ENCODE peak calls at places on chromosomes 11 and 22, in eight cellular contexts. L is body of pancreas, A is thyroid gland, N is HCT116, E is ovary, B is transverse colon, D is heart left ventricle, I is gastrocnemius medialis. U is an unnamed sample.
A peak's percentile ranks its signal among the peaks of the same experiment; 100 is the strongest.

GRCh38 chr11:1442163-1442562 is 44.4 kb downstream of the MOB2 start:
- DNase-seq in L (no peak), A (no peak), N (no peak), E (no peak), B (no peak), D (no peak), I (no peak), U (no peak)

GRCh38 chr11:12792590-12792989 is 118.4 kb downstream of the TEAD1 start:
- DNase-seq in L (no peak), A (no peak), N (no peak), E (no peak), B (no peak), D (no peak), I (peak; percentile 54), U (no peak)

GRCh38 chr22:18101536-18101935 is 9.1 kb upstream of the TUBA8 start:
- DNase-seq in L (no peak), A (peak; percentile 44), N (no peak), E (no peak), B (no peak), D (no peak), I (peak; percentile 59), U (no peak)

GRCh38 chr11:31160504-31161422 is 208.8 kb downstream of the DCDC1 start:
- DNase-seq in L (no peak), A (no peak), N (peak; percentile 18), E (no peak), B (no peak), D (no peak), I (no peak), U (no peak)

GRCh38 chr22:49233507-49234100 is 594.1 kb downstream of the BRD1 start:
- DNase-seq in L (no peak), A (no peak), N (no peak), E (no peak), B (no peak), D (no peak), I (no peak), U (no peak)

GRCh38 chr11:120248551-120249278 is 8.8 kb downstream of the POU2F3 start:
- DNase-seq in L (no peak), A (no peak), N (peak; percentile 56), E (no peak), B (no peak), D (no peak), I (no peak), U (no peak)

GRCh38 chr22:29081499-29082236 is 8.8 kb downstream of the KREMEN1 start:
- DNase-seq in L (no peak), A (peak; percentile 19), N (no peak), E (no peak), B (no peak), D (no peak), I (no peak), U (no peak)

GRCh38 chr11:123313261-123313660 is 116.8 kb upstream of the GRAMD1B start:
- DNase-seq in L (no peak), A (no peak), N (no peak), E (no peak), B (no peak), D (no peak), I (no peak), U (no peak)

GRCh38 chr11:130599073-130599654 is 150.7 kb downstream of the ADAMTS15 start:
- DNase-seq in L (no peak), A (peak; percentile 86), N (no peak), E (no peak), B (peak; percentile 32), D (no peak), I (peak; percentile 64), U (no peak)

GRCh38 chr22:49247194-49247924 is 580.3 kb downstream of the BRD1 start:
- DNase-seq in L (no peak), A (no peak), N (no peak), E (no peak), B (no peak), D (no peak), I (no peak), U (no peak)

GRCh38 chr11:30392221-30392784 is 69.4 kb downstream of the ARL14EP start:
- DNase-seq in L (no peak), A (peak; percentile 69), N (no peak), E (no peak), B (no peak), D (peak; percentile 23), I (no peak), U (no peak)

GRCh38 chr11:130180491-130180890 is 20.9 kb downstream of the ST14 start:
- DNase-seq in L (no peak), A (peak; percentile 41), N (no peak), E (no peak), B (no peak), D (no peak), I (no peak), U (no peak)

GRCh38 chr11:117690484-117691205 is 106.4 kb downstream of the DSCAML1 start:
- DNase-seq in L (no peak), A (no peak), N (no peak), E (no peak), B (no peak), D (no peak), I (no peak), U (no peak)

GRCh38 chr22:29167032-29167911 is 38.4 kb upstream of the EMID1 start:
- DNase-seq in L (no peak), A (no peak), N (no peak), E (no peak), B (no peak), D (no peak), I (no peak), U (no peak)

GRCh38 chr22:41382610-41383009 is 868 bp downstream of the TEF start:
- DNase-seq in L (no peak), A (no peak), N (no peak), E (no peak), B (no peak), D (peak; percentile 32), I (no peak), U (no peak)

GRCh38 chr22:47080100-47080499 is 317.6 kb downstream of the TBC1D22A start:
- DNase-seq in L (no peak), A (no peak), N (no peak), E (no peak), B (no peak), D (no peak), I (no peak), U (no peak)

GRCh38 chr22:47082505-47082904 is 320.1 kb downstream of the TBC1D22A start:
- DNase-seq in L (no peak), A (no peak), N (no peak), E (no peak), B (no peak), D (no peak), I (no peak), U (no peak)

GRCh38 chr22:47086596-47087248 is 324.3 kb downstream of the TBC1D22A start:
- DNase-seq in L (no peak), A (no peak), N (no peak), E (no peak), B (no peak), D (no peak), I (no peak), U (no peak)

GRCh38 chr22:47084226-47084625 is 321.8 kb downstream of the TBC1D22A start:
- DNase-seq in L (no peak), A (peak; percentile 18), N (no peak), E (no peak), B (no peak), D (no peak), I (no peak), U (no peak)

GRCh38 chr22:47083379-47083986 is 321.0 kb downstream of the TBC1D22A start:
- DNase-seq in L (no peak), A (no peak), N (no peak), E (no peak), B (no peak), D (no peak), I (no peak), U (no peak)
- H3K27me3 ChIP-seq in L (no peaks in the 10 kb centered on the region), A (no peaks in the 10 kb centered on the region), N (no peaks in the 10 kb centered on the region), E (no peaks in the 10 kb centered on the region), B (no peaks in the 10 kb centered on the region), D (no peaks in the 10 kb centered on the region), I (no peaks in the 10 kb centered on the region), U (no peaks in the 10 kb centered on the region)

DNA sequence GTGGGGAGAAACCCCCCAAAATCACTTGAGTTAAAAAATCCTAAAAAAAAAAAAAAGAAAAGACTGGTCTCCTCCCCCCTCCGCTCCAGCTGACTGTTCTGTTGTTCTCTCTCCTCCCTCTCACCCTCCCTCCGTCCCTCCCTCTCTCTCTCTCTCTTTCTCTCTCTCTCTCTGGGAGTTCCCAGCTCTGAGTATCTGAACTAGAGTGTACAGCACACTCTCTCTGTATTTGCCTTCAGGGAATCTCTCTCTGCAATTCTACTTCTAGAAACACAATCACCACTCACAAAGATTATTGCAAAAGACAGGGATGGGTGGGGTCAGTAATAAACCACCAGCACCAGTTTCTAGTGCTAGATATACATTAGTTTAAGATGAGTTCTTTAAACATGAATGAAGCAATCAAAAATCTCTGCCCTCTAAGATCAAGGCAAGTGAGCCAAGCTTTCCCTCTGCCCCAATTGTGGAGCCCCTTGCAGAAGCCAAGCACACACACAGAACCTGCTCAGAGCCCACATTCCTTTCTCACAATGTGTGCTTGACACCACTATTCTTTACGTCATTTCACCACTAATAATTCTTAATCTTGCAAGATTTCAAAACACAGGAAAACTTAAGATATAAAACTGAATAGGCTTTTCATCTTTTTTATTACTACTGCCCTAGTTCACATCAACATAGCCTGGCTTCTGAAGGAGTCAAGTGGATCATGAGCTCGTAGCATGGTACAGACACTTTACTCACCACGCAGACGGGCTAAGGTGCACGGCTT is 133.5 kb downstream of the RBFOX2 start:
- DNase-seq in L (no peak), A (peak; percentile 62), N (no peak), E (no peak), B (peak; percentile 12), D (peak; percentile 57), I (peak; percentile 60), U (peak; percentile 51)
- H3K4me3 ChIP-seq in L (no peak overlapping the region), A (no peak overlapping the region), N (no peak overlapping the region), E (peak overlapping the region; percentile 25), B (peak overlapping the region; percentile 29), D (peak overlapping the region; percentile 39), I (peak overlapping the region; percentile 51), U (peak overlapping the region; percentile 4)

DNA sequence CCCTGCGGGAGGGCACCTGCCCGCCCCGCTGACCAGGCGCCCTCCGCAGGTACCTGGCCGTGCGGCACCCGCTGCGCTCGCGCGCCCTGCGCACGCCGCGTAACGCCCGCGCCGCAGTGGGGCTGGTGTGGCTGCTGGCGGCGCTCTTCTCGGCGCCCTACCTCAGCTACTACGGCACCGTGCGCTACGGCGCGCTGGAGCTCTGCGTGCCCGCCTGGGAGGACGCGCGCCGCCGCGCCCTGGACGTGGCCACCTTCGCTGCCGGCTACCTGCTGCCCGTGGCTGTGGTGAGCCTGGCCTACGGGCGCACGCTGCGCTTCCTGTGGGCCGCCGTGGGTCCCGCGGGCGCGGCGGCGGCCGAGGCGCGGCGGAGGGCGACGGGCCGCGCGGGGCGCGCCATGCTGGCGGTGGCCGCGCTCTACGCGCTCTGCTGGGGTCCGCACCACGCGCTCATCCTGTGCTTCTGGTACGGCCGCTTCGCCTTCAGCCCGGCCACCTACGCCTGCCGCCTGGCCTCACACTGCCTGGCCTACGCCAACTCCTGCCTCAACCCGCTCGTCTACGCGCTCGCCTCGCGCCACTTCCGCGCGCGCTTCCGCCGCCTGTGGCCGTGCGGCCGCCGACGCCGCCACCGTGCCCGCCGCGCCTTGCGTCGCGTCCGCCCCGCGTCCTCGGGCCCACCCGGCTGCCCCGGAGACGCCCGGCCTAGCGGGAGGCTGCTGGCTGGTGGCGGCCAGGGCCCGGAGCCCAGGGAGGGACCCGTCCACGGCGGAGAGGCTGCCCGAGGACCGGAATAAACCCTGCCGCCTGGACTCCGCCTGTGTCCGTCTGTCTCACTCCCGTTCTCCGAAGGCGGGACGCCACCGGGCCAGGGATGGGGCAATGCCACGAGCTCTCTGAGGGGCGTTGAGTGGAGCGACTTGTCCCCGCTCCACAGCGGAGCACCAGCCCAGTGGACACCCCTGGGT is 1.8 kb downstream of the GALR3 start:
- DNase-seq in L (no peak), A (no peak), N (no peak), E (peak; percentile 40), B (no peak), D (no peak), I (no peak), U (no peak)
- TF ChIP-seq POLR2A in L (no peak), A (no peak), N (no peak), E (no peak), B (no peak), D (no peak), I (no peak), U (no peak)

GRCh38 chr22:22068025-22068424 is 85.4 kb upstream of the TOP3B start:
- DNase-seq in L (no peak), A (no peak), N (no peak), E (no peak), B (no peak), D (no peak), I (no peak), U (no peak)
- H3K27me3 ChIP-seq in L (no peaks in the 10 kb centered on the region), A (no peaks in the 10 kb centered on the region), N (peaks cover 2% of the 10 kb centered on the region), E (no peaks in the 10 kb centered on the region), B (peaks cover 5% of the 10 kb centered on the region), D (no peaks in the 10 kb centered on the region), I (no peaks in the 10 kb centered on the region), U (no peaks in the 10 kb centered on the region)